ENCODE peak calls at places on chromosomes 1 and 21, in six cellular contexts. One of them, this sample, is unnamed. For H3K36me3, the result is how much of the 10 kb centered on the place peaks cover.

GRCh38 chr1:154881820-154882535 is 11.9 kb upstream of the KCNN3 start:
- DNase-seq in hepatocyte: no peak
- DNase-seq in left ventricle myocardium inferior: no peak
- DNase-seq in fibroblast of lung: no peak
- DNase-seq in cardiac muscle cell: no peak
- DNase-seq in ovary: no peak
- DNase-seq in this sample: no peak

GRCh38 chr1:248863011-248863881 is 4.4 kb upstream of the ZNF692 start:
- DNase-seq in hepatocyte: peak
- DNase-seq in left ventricle myocardium inferior: peak
- DNase-seq in fibroblast of lung: peak
- DNase-seq in cardiac muscle cell: peak
- DNase-seq in ovary: peak
- DNase-seq in this sample: no peak

GRCh38 chr1:171115280-171115897 is 24.7 kb downstream of the FMO3 start:
- DNase-seq in hepatocyte: no peak
- DNase-seq in left ventricle myocardium inferior: no peak
- DNase-seq in fibroblast of lung: peak
- DNase-seq in cardiac muscle cell: peak
- DNase-seq in ovary: no peak
- DNase-seq in this sample: no peak

GRCh38 chr1:897176-897575 is 26.5 kb upstream of the SAMD11 start:
- DNase-seq in hepatocyte: no peak
- DNase-seq in left ventricle myocardium inferior: no peak
- DNase-seq in fibroblast of lung: no peak
- DNase-seq in cardiac muscle cell: no peak
- DNase-seq in ovary: no peak
- DNase-seq in this sample: no peak

GRCh38 chr1:47643506-47644215 is 205.8 kb downstream of the FOXD2 start:
- DNase-seq in hepatocyte: peak
- DNase-seq in left ventricle myocardium inferior: no peak
- DNase-seq in fibroblast of lung: no peak
- DNase-seq in cardiac muscle cell: no peak
- DNase-seq in ovary: no peak
- DNase-seq in this sample: no peak

GRCh38 chr1:19010995-19011696 is 54.7 kb upstream of the IFFO2 start:
- DNase-seq in hepatocyte: peak
- DNase-seq in left ventricle myocardium inferior: peak
- DNase-seq in fibroblast of lung: peak
- DNase-seq in cardiac muscle cell: peak
- DNase-seq in ovary: peak
- DNase-seq in this sample: peak

GRCh38 chr1:181213056-181213455 is 124.6 kb downstream of the IER5 start:
- DNase-seq in hepatocyte: no peak
- DNase-seq in left ventricle myocardium inferior: no peak
- DNase-seq in fibroblast of lung: no peak
- DNase-seq in cardiac muscle cell: no peak
- DNase-seq in ovary: no peak
- DNase-seq in this sample: no peak

GRCh38 chr1:155002479-155003226 is at the start of gene ZBTB7B:
- DNase-seq in hepatocyte: peak
- DNase-seq in left ventricle myocardium inferior: no peak
- DNase-seq in fibroblast of lung: peak
- DNase-seq in cardiac muscle cell: peak
- DNase-seq in ovary: peak
- DNase-seq in this sample: no peak

DNA sequence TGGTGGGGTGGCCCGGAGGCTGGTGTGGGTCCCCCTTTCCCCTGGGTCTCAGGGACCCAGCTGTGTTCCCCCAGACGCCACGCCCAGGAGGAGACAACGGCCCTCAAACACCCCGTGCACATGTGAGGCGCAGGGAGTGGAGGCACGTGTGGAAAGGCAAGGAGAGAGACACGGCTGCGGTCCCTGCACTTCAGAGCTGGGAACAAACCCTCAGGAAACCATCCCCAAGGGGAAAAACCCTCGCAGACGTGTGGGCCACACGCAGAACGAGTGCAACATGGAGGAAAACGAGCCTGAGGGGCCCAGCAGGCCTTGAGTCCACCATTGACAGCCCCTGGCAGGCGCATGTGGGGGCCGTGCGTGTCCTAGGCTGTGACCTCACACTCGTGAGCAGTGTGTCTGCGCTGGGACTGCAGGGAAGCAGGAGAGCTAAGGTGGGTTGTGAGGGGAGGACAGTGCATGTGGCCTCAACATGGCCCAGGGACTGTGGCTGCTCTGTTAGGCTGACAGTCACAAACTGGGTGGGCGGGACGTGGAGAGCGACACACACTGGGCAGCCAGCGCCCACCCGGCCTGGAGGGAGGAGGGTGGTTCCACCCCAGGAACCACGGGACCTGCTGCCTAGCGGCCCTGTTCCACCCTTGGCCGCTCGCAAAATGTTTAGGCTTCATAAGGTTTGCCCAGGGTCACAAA is 20.0 kb downstream of the ITGB2 start:
- DNase-seq in hepatocyte: no peak
- DNase-seq in left ventricle myocardium inferior: no peak
- DNase-seq in fibroblast of lung: no peak
- DNase-seq in cardiac muscle cell: no peak
- DNase-seq in ovary: no peak
- DNase-seq in this sample: no peak
- H3K36me3 ChIP-seq in hepatocyte: under half
- H3K36me3 ChIP-seq in left ventricle myocardium inferior: under half
- H3K36me3 ChIP-seq in fibroblast of lung: under half
- H3K36me3 ChIP-seq in cardiac muscle cell: under half
- H3K36me3 ChIP-seq in ovary: under half
- H3K36me3 ChIP-seq in this sample: under half

GRCh38 chr1:34695580-34695979 is 59.3 kb upstream of the GJB5 start:
- DNase-seq in hepatocyte: no peak
- DNase-seq in left ventricle myocardium inferior: no peak
- DNase-seq in fibroblast of lung: no peak
- DNase-seq in cardiac muscle cell: no peak
- DNase-seq in ovary: no peak
- DNase-seq in this sample: no peak

GRCh38 chr1:34701326-34702129 is 53.3 kb upstream of the GJB5 start:
- DNase-seq in hepatocyte: no peak
- DNase-seq in left ventricle myocardium inferior: no peak
- DNase-seq in fibroblast of lung: no peak
- DNase-seq in cardiac muscle cell: no peak
- DNase-seq in ovary: no peak
- DNase-seq in this sample: no peak

GRCh38 chr1:34694383-34694782 is 60.5 kb upstream of the GJB5 start:
- DNase-seq in hepatocyte: no peak
- DNase-seq in left ventricle myocardium inferior: no peak
- DNase-seq in fibroblast of lung: no peak
- DNase-seq in cardiac muscle cell: no peak
- DNase-seq in ovary: no peak
- DNase-seq in this sample: no peak

GRCh38 chr1:34693081-34693480 is 61.8 kb upstream of the GJB5 start:
- DNase-seq in hepatocyte: no peak
- DNase-seq in left ventricle myocardium inferior: no peak
- DNase-seq in fibroblast of lung: no peak
- DNase-seq in cardiac muscle cell: no peak
- DNase-seq in ovary: no peak
- DNase-seq in this sample: no peak

GRCh38 chr1:34696230-34696629 is 58.6 kb upstream of the GJB5 start:
- DNase-seq in hepatocyte: no peak
- DNase-seq in left ventricle myocardium inferior: no peak
- DNase-seq in fibroblast of lung: no peak
- DNase-seq in cardiac muscle cell: no peak
- DNase-seq in ovary: no peak
- DNase-seq in this sample: no peak
- TF ChIP-seq CTCF in hepatocyte: no peak
- TF ChIP-seq CTCF in left ventricle myocardium inferior: no peak
- TF ChIP-seq CTCF in fibroblast of lung: no peak
- TF ChIP-seq CTCF in cardiac muscle cell: no peak
- TF ChIP-seq CTCF in ovary: no peak
- TF ChIP-seq CTCF in this sample: no peak

GRCh38 chr1:91803133-91803532 is 82.8 kb downstream of the TGFBR3 start:
- DNase-seq in hepatocyte: no peak
- DNase-seq in left ventricle myocardium inferior: no peak
- DNase-seq in fibroblast of lung: no peak
- DNase-seq in cardiac muscle cell: peak
- DNase-seq in ovary: no peak
- DNase-seq in this sample: no peak
- H3K4me3 ChIP-seq in hepatocyte: no peak
- H3K4me3 ChIP-seq in left ventricle myocardium inferior: no peak
- H3K4me3 ChIP-seq in fibroblast of lung: no peak
- H3K4me3 ChIP-seq in cardiac muscle cell: no peak
- H3K4me3 ChIP-seq in ovary: no peak
- H3K4me3 ChIP-seq in this sample: no peak

DNA sequence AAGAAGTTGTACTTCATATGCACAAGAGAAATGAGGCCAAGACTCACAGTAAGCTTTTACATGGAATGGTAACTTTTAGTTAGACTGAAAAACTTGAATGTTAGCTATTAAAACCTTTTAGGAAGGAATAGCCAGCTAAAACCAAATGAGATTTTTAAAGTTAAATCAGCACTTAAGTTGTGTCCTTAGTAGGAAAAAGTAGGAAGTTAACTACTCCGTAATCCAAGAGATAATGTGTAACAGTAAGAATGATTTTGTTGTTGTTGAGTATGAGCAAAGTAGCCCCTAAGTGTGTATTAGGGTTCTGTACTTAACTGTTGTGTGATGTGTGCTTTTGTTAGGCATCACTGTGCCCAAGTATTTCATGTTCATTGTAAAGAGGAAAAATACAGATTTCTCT is 13.2 kb downstream of the TARDBP start:
- DNase-seq in hepatocyte: no peak
- DNase-seq in left ventricle myocardium inferior: no peak
- DNase-seq in fibroblast of lung: no peak
- DNase-seq in cardiac muscle cell: no peak
- DNase-seq in ovary: no peak
- DNase-seq in this sample: no peak
- H3K36me3 ChIP-seq in hepatocyte: under half
- H3K36me3 ChIP-seq in left ventricle myocardium inferior: half or more
- H3K36me3 ChIP-seq in fibroblast of lung: under half
- H3K36me3 ChIP-seq in cardiac muscle cell: half or more
- H3K36me3 ChIP-seq in ovary: under half
- H3K36me3 ChIP-seq in this sample: under half

GRCh38 chr1:65528104-65528503 is 107.6 kb downstream of the LEPR start:
- DNase-seq in hepatocyte: no peak
- DNase-seq in left ventricle myocardium inferior: no peak
- DNase-seq in fibroblast of lung: no peak
- DNase-seq in cardiac muscle cell: peak
- DNase-seq in ovary: no peak
- DNase-seq in this sample: no peak
- TF ChIP-seq CTCF in hepatocyte: peak
- TF ChIP-seq CTCF in left ventricle myocardium inferior: peak
- TF ChIP-seq CTCF in fibroblast of lung: peak
- TF ChIP-seq CTCF in cardiac muscle cell: peak
- TF ChIP-seq CTCF in ovary: no peak
- TF ChIP-seq CTCF in this sample: peak

GRCh38 chr21:34892196-34892595 is 156.9 kb downstream of the RUNX1 start:
- DNase-seq in hepatocyte: no peak
- DNase-seq in left ventricle myocardium inferior: no peak
- DNase-seq in fibroblast of lung: peak
- DNase-seq in cardiac muscle cell: no peak
- DNase-seq in ovary: no peak
- DNase-seq in this sample: no peak
- H3K4me3 ChIP-seq in hepatocyte: no peak
- H3K4me3 ChIP-seq in left ventricle myocardium inferior: no peak
- H3K4me3 ChIP-seq in fibroblast of lung: peak
- H3K4me3 ChIP-seq in cardiac muscle cell: no peak
- H3K4me3 ChIP-seq in ovary: no peak
- H3K4me3 ChIP-seq in this sample: no peak

DNA sequence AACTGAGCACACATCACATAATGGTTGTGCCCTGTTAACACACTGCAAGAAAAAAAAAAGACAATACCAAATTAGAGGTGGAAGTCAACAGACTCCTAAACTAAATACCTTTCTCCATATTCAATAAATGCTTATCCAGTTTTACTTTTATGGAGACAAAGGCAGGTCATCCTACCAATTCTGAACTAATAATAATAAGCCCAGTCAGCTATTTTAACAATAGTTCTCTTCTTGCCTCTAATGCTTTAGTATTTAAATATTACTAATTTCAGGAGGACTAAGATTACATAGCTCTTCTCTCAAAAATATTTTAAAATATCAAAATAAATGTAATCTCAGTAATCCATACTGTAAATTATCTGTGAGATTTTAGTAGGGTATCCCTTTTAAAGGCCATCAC is 10.5 kb downstream of the COPA start:
- DNase-seq in hepatocyte: no peak
- DNase-seq in left ventricle myocardium inferior: no peak
- DNase-seq in fibroblast of lung: no peak
- DNase-seq in cardiac muscle cell: no peak
- DNase-seq in ovary: no peak
- DNase-seq in this sample: no peak
- H3K36me3 ChIP-seq in hepatocyte: under half
- H3K36me3 ChIP-seq in left ventricle myocardium inferior: half or more
- H3K36me3 ChIP-seq in fibroblast of lung: under half
- H3K36me3 ChIP-seq in cardiac muscle cell: half or more
- H3K36me3 ChIP-seq in ovary: under half
- H3K36me3 ChIP-seq in this sample: under half

DNA sequence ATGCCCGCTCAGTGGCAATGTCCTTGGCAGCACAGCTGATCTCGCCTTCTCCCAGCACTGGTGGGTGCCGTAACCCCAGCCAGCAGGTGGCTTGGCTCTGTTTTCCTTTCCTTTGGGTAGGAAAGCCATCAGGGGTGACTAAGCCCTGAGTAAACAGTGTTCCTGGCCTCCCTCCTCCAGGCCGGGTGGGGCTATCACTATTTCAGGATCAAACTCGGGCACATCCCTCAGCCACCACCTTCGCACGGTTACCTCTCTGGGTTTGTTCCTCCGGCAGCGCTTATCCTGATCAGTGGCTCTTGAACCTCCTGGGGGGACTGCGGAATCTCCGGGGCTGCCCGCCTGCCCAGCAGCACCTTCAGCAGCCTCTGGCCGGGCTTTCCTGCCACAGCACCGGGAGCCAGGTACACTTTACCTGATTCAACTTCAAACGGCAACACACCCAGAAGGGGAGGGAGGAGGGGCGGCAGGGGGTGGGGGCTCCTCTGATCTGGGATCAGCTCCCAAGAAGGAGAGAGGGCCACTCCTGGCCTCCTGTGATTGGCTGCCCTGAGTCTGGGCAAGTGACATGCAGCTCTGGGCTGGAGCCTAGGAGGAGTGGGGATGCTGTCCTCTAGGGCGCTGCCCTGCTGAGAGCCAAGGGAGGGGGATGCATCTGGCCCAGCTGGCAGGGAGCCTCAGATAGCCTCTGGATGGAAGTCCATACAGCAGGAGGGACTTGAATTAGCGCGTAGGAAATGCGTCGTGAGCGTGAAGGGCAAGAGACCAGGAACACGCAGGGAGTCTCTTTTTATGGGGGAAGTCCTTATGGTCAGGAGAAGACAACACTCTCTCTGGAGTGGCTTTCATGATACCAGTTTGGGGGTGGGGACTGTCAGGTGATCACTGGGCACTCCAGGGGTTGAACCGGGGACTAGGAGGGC is at the start of gene ASCL5:
- DNase-seq in hepatocyte: peak
- DNase-seq in left ventricle myocardium inferior: no peak
- DNase-seq in fibroblast of lung: peak
- DNase-seq in cardiac muscle cell: no peak
- DNase-seq in ovary: no peak
- DNase-seq in this sample: no peak
- TF ChIP-seq CTCF in hepatocyte: no peak
- TF ChIP-seq CTCF in left ventricle myocardium inferior: no peak
- TF ChIP-seq CTCF in fibroblast of lung: peak
- TF ChIP-seq CTCF in cardiac muscle cell: no peak
- TF ChIP-seq CTCF in ovary: no peak
- TF ChIP-seq CTCF in this sample: no peak

GRCh38 chr1:78267513-78268218 is 221.9 kb downstream of the GIPC2 start:
- DNase-seq in hepatocyte: no peak
- DNase-seq in left ventricle myocardium inferior: no peak
- DNase-seq in fibroblast of lung: no peak
- DNase-seq in cardiac muscle cell: no peak
- DNase-seq in ovary: no peak
- DNase-seq in this sample: no peak
- H3K4me3 ChIP-seq in hepatocyte: no peak
- H3K4me3 ChIP-seq in left ventricle myocardium inferior: no peak
- H3K4me3 ChIP-seq in fibroblast of lung: no peak
- H3K4me3 ChIP-seq in cardiac muscle cell: no peak
- H3K4me3 ChIP-seq in ovary: no peak
- H3K4me3 ChIP-seq in this sample: no peak